ENCODE peak calls at places on chromosomes 12 and 14, in four cellular contexts. I is heart right ventricle, S is right lobe of liver, T is adrenal gland. Y is an unnamed sample.

GRCh38 chr12:41188058-41188840 is at the start of gene PDZRN4:
- DNase-seq in I (no peak), S (no peak), T (no peak), Y (peak; percentile 73)

GRCh38 chr14:21476526-21476924 is 234 bp downstream of the RAB2B start:
- DNase-seq in I (no peak), S (peak; percentile 95), T (peak; percentile 85), Y (no peak)

GRCh38 chr14:69887740-69888657 is 8.8 kb downstream of the SMOC1 start:
- DNase-seq in I (no peak), S (peak; percentile 87), T (no peak), Y (no peak)

GRCh38 chr12:110933326-110933974 is 13.1 kb upstream of the MYL2 start:
- DNase-seq in I (no peak), S (peak; percentile 39), T (no peak), Y (no peak)

GRCh38 chr14:98896476-98896875 is 375.5 kb downstream of the BCL11B start:
- DNase-seq in I (no peak), S (no peak), T (no peak), Y (no peak)

GRCh38 chr12:32718926-32719325 is 36.8 kb downstream of the YARS2 start:
- DNase-seq in I (no peak), S (no peak), T (no peak), Y (no peak)

GRCh38 chr14:92501891-92502351 is 11.7 kb upstream of the RIN3 start:
- DNase-seq in I (no peak), S (peak; percentile 13), T (no peak), Y (no peak)

GRCh38 chr12:65907465-65907864 is 83.2 kb downstream of the HMGA2 start:
- DNase-seq in I (no peak), S (no peak), T (no peak), Y (no peak)

GRCh38 chr12:9221476-9221875 is 13.3 kb upstream of the PZP start:
- DNase-seq in I (no peak), S (no peak), T (no peak), Y (no peak)

DNA sequence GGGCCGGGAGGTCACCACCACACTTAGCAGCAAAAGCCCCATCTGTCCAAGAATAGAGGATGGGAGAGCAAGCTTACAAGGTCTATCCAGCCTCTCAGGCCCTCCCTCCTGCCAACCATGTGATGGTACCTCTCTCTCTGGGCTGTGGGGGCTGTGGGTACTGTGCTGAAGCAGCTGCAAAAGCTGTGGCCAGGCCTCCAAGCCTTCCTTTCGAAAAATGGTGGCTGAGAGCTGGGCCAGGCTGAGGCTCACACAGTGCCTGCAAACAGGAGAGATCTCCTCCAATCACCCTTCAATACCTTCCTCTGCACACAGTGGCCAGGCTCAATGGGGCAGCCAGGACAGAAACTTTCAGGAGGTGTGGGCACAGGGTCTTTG is 1.1 kb downstream of the IPO4 start:
- DNase-seq in I (no peak), S (no peak), T (no peak), Y (no peak)
- H3K27ac ChIP-seq in I (no peak overlapping the region), S (no peak overlapping the region), T (peak overlapping the region; percentile 88), Y (peak overlapping the region; percentile 44)

DNA sequence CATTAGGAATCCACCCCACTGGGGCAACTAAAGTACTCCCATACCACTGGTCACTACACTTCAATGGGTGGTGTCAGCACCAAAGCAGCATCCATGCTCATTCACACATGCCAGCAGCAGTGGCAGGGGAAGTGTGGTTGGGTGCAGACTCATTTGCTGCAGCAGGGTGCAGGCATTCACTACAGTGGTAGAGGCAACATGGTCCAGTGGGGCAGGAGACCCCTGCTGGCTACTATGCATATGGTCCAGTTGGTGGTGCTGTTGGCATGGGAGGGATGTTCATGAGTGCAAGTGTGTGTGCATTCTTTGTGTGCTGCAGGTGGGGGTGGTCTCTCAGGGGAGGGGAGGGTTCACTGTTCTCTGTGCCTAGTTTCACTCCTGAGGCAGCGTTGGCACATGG is 908.4 kb upstream of the NOVA1 start:
- DNase-seq in I (no peak), S (no peak), T (no peak), Y (no peak)
- TF ChIP-seq CTCF in I (no peak), S (no peak), T (no peak), Y (no peak)

GRCh38 chr12:104312202-104312601 is 8.7 kb downstream of the EID3 start:
- DNase-seq in I (no peak), S (no peak), T (no peak), Y (no peak)

GRCh38 chr12:104314242-104314614 is 10.7 kb downstream of the EID3 start:
- DNase-seq in I (no peak), S (no peak), T (no peak), Y (no peak)

GRCh38 chr12:104313568-104314241 is 10.2 kb downstream of the EID3 start:
- DNase-seq in I (no peak), S (no peak), T (no peak), Y (no peak)

GRCh38 chr12:104310751-104311297 is 7.3 kb downstream of the EID3 start:
- DNase-seq in I (no peak), S (no peak), T (no peak), Y (no peak)

DNA sequence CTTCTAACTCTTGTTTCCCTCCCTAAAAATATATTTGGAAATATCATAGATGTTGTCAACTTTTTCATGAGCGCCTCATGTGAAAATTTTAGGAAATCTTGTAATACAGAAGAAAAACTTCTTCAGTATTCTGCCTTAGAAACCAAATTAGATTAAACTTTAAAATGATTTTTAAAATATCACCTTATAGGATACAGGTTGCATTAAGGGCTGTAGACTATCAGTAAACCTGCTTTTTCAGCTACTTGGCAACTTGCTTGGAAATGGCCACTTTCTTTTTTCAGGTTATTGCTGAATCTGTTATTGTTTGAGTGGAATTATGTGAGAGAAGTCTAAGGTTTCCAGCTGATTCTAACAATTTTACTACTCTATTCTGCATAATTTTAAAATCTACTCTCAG is 9.1 kb downstream of the EID3 start:
- DNase-seq in I (no peak), S (no peak), T (no peak), Y (no peak)
- H3K27ac ChIP-seq in I (no peak overlapping the region), S (no peak overlapping the region), T (no peak overlapping the region), Y (no peak overlapping the region)

GRCh38 chr12:57897296-57897974 is 43.9 kb upstream of the ATP23 start:
- DNase-seq in I (no peak), S (no peak), T (no peak), Y (no peak)

GRCh38 chr12:57898308-57898970 is 42.9 kb upstream of the ATP23 start:
- DNase-seq in I (no peak), S (no peak), T (no peak), Y (no peak)

GRCh38 chr12:57896139-57896436 is 45.3 kb upstream of the ATP23 start:
- DNase-seq in I (peak; percentile 28), S (no peak), T (no peak), Y (peak; percentile 49)

GRCh38 chr12:57896437-57897201 is 44.7 kb upstream of the ATP23 start:
- DNase-seq in I (peak; percentile 87), S (peak; percentile 78), T (peak; percentile 70), Y (peak; percentile 81)

GRCh38 chr12:57899010-57899662 is 42.2 kb upstream of the ATP23 start:
- DNase-seq in I (no peak), S (no peak), T (peak; percentile 84), Y (no peak)
- TF ChIP-seq CTCF in I (no peak), S (no peak), T (no peak), Y (no peak)

GRCh38 chr12:113242018-113242418 is 20.8 kb downstream of the TPCN1 start:
- DNase-seq in I (no peak), S (peak; percentile 80), T (no peak), Y (no peak)

GRCh38 chr12:113244015-113244983 is 23.0 kb downstream of the TPCN1 start:
- DNase-seq in I (peak; percentile 72), S (peak; percentile 91), T (peak; percentile 84), Y (peak; percentile 77)

GRCh38 chr12:113241191-113242017 is 20.1 kb downstream of the TPCN1 start:
- DNase-seq in I (no peak), S (no peak), T (peak; percentile 49), Y (no peak)

GRCh38 chr12:113240395-113240794 is 19.1 kb downstream of the TPCN1 start:
- DNase-seq in I (no peak), S (no peak), T (peak; percentile 4), Y (no peak)

DNA sequence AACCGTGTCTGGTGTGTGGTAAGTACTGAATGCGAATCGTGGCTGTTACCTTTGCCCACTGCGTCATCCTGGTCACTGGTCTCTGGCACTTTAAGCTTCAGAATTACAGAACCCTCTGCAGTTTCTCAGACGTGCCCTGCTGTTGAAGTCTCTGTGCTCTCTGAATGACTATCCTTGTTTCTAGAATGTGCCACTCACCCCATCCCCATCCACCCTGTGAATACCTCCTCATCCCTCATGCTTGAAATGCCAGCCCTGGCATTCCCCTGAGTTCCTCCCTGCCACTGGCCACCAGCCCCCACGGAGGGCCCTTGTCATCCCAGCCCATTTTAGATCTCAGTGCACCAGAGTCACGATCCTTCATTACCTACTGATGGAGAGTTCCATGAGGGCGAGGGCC is 21.3 kb downstream of the TPCN1 start:
- DNase-seq in I (no peak), S (no peak), T (no peak), Y (no peak)
- H3K27ac ChIP-seq in I (peak overlapping the region; percentile 85), S (peak overlapping the region; percentile 70), T (peak overlapping the region; percentile 87), Y (no peak overlapping the region)

DNA sequence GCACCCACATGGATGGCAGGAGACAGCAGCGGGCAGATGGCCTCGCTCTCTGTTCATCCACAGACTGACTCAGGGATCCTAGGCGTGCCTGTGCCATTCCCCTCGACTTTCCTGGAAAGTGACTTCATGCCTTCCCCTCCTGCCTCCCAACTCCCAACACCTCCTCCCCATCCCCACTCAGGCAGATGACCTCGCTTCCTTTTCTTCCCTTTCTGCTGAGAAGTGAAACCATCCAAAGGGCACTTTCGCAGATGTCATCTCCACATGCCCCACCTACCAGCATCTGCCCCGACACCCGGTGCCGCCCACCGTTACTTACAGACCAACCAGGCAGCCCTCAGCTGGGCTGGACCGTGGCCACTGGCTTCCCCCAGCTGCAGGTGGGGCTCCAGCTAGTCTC is 29.6 kb downstream of the BEGAIN start:
- DNase-seq in I (no peak), S (no peak), T (no peak), Y (no peak)
- TF ChIP-seq CTCF in I (no peak), S (no peak), T (no peak), Y (no peak)

Y was measured in testis.